ENCODE peak calls at places on chromosomes 4 and X, in four cellular contexts. One of them, this sample, is unnamed.

GRCh38 chr4:151014521-151015457 is at the start of gene LRBA:
- DNase-seq in GM23338: peak
- DNase-seq in SK-N-MC: no peak
- DNase-seq in breast epithelium: peak
- DNase-seq in this sample: no peak

GRCh38 chr4:21848001-21848400 is 100.6 kb downstream of the KCNIP4 start:
- DNase-seq in SK-N-MC: no peak
- DNase-seq in GM23338: no peak
- DNase-seq in breast epithelium: no peak
- DNase-seq in this sample: no peak

GRCh38 chr4:80184791-80185756 is 12.2 kb upstream of the PRDM8 start:
- DNase-seq in breast epithelium: no peak
- DNase-seq in GM23338: peak
- DNase-seq in SK-N-MC: no peak
- DNase-seq in this sample: peak

GRCh38 chr4:19575959-19576358 is 675.7 kb upstream of the SLIT2 start:
- DNase-seq in SK-N-MC: no peak
- DNase-seq in GM23338: no peak
- DNase-seq in breast epithelium: no peak
- DNase-seq in this sample: no peak

GRCh38 chrX:17397074-17397473 is 22.1 kb downstream of the NHS start:
- DNase-seq in GM23338: peak
- DNase-seq in SK-N-MC: no peak
- DNase-seq in breast epithelium: no peak
- DNase-seq in this sample: no peak

GRCh38 chr4:183838987-183839712 is 66.0 kb upstream of the STOX2 start:
- DNase-seq in breast epithelium: no peak
- DNase-seq in SK-N-MC: no peak
- DNase-seq in GM23338: peak
- DNase-seq in this sample: no peak

GRCh38 chrX:37817579-37817978 is 29.8 kb downstream of the DYNLT3 start:
- DNase-seq in SK-N-MC: no peak
- DNase-seq in GM23338: no peak
- DNase-seq in breast epithelium: no peak
- DNase-seq in this sample: no peak

GRCh38 chr4:79964715-79965345 is 108.2 kb downstream of the ANTXR2 start:
- DNase-seq in SK-N-MC: no peak
- DNase-seq in breast epithelium: no peak
- DNase-seq in GM23338: peak
- DNase-seq in this sample: no peak

GRCh38 chr4:99447079-99447478 is 11.9 kb upstream of the ADH7 start:
- DNase-seq in SK-N-MC: no peak
- DNase-seq in GM23338: peak
- DNase-seq in breast epithelium: no peak
- DNase-seq in this sample: no peak

GRCh38 chrX:49958727-49959126 is 36.3 kb downstream of the CLCN5 start:
- DNase-seq in breast epithelium: no peak
- DNase-seq in SK-N-MC: no peak
- DNase-seq in GM23338: no peak
- DNase-seq in this sample: no peak

GRCh38 chrX:48597353-48598264 is at the start of gene WDR13:
- DNase-seq in SK-N-MC: peak
- DNase-seq in GM23338: peak
- DNase-seq in breast epithelium: peak
- DNase-seq in this sample: peak
- TF ChIP-seq POLR2AphosphoS5 in SK-N-MC: peak
- TF ChIP-seq POLR2AphosphoS5 in GM23338: peak
- TF ChIP-seq POLR2AphosphoS5 in breast epithelium: peak
- TF ChIP-seq POLR2AphosphoS5 in this sample: peak

GRCh38 chr4:113957961-113958360 is 21.5 kb downstream of the ARSJ start:
- DNase-seq in SK-N-MC: peak
- DNase-seq in GM23338: peak
- DNase-seq in breast epithelium: no peak
- DNase-seq in this sample: no peak
- TF ChIP-seq POLR2AphosphoS5 in SK-N-MC: no peak
- TF ChIP-seq POLR2AphosphoS5 in GM23338: no peak
- TF ChIP-seq POLR2AphosphoS5 in breast epithelium: no peak
- TF ChIP-seq POLR2AphosphoS5 in this sample: no peak

GRCh38 chr4:87560802-87561201 is 31.6 kb upstream of the SPARCL1 start:
- DNase-seq in breast epithelium: no peak
- DNase-seq in GM23338: no peak
- DNase-seq in SK-N-MC: no peak
- DNase-seq in this sample: no peak
- TF ChIP-seq POLR2AphosphoS5 in breast epithelium: no peak
- TF ChIP-seq POLR2AphosphoS5 in GM23338: no peak
- TF ChIP-seq POLR2AphosphoS5 in SK-N-MC: no peak
- TF ChIP-seq POLR2AphosphoS5 in this sample: no peak

GRCh38 chrX:107676559-107677378 is 48.5 kb downstream of the PRPS1 start:
- DNase-seq in SK-N-MC: no peak
- DNase-seq in breast epithelium: peak
- DNase-seq in GM23338: no peak
- DNase-seq in this sample: peak

GRCh38 chrX:107677501-107677901 is 49.2 kb downstream of the PRPS1 start:
- DNase-seq in SK-N-MC: no peak
- DNase-seq in breast epithelium: peak
- DNase-seq in GM23338: peak
- DNase-seq in this sample: no peak

GRCh38 chrX:107677909-107678308 is 49.6 kb downstream of the PRPS1 start:
- DNase-seq in breast epithelium: no peak
- DNase-seq in SK-N-MC: no peak
- DNase-seq in GM23338: no peak
- DNase-seq in this sample: no peak

GRCh38 chrX:107675823-107676555 is 47.7 kb downstream of the PRPS1 start:
- DNase-seq in GM23338: no peak
- DNase-seq in breast epithelium: no peak
- DNase-seq in SK-N-MC: no peak
- DNase-seq in this sample: no peak

DNA sequence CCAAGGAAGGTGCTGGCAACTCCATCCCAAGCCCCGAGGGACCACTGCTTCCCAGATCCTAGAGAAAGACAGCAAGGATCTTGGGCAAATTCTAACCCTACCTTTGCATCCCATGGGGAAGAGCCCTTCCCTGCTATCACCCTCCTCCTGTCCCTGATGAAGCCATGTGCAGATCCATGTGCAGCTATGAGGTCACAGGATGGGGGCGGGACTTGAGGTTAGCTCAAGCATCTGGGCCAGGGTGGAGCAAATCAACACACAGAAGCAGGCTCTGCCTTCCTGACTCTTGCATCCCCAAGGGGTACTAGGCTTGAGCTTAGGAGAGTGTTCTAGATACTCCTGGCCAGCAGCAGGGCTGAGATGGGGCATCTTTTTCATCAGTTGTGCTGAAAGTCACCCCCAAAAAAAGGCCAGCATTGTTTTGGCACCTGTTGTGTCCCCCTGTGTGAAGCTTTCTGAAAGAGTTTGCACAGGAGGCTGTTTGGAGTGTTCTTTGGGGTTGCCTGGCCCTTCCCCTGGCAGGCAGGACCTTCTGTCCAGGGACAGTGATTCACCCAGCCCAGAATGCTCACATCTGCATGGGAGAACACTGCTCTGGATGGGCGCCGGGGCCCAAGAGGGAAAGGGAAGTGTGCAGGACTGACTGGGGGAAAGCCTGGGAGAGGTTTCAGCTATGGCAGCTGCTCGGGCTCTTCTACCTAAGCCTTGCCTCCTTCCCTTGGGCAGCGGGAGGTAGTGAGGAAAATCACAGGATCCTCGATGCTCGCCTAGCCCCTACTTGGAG is 50.8 kb downstream of the PRPS1 start:
- DNase-seq in breast epithelium: peak
- DNase-seq in GM23338: no peak
- DNase-seq in SK-N-MC: no peak
- DNase-seq in this sample: no peak
- TF ChIP-seq POLR2AphosphoS5 in breast epithelium: peak
- TF ChIP-seq POLR2AphosphoS5 in GM23338: no peak
- TF ChIP-seq POLR2AphosphoS5 in SK-N-MC: no peak
- TF ChIP-seq POLR2AphosphoS5 in this sample: peak

DNA sequence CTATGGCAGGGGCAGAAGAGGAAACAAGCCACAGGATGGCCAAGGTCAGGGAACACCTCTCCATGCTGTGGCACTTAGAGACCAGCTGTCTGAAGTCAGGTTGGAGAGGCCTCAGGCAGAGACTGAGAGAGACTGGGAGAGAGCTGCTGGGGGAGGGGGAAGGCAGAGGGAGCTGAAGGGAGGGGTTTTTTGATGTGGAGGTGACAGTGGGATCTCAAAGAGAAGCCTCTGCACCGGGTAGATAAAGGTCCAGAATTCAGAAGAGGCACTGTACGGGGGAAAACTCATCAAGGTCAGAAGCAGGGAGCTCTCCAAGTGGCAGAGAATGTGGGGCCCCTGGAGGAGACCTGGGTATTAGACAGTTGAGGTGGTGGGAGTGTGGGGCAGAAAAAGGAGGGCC is 41.6 kb upstream of the HMGB3 start:
- DNase-seq in GM23338: no peak
- DNase-seq in SK-N-MC: no peak
- DNase-seq in breast epithelium: no peak
- DNase-seq in this sample: no peak
- TF ChIP-seq POLR2AphosphoS5 in GM23338: no peak
- TF ChIP-seq POLR2AphosphoS5 in SK-N-MC: no peak
- TF ChIP-seq POLR2AphosphoS5 in breast epithelium: no peak
- TF ChIP-seq POLR2AphosphoS5 in this sample: no peak

DNA sequence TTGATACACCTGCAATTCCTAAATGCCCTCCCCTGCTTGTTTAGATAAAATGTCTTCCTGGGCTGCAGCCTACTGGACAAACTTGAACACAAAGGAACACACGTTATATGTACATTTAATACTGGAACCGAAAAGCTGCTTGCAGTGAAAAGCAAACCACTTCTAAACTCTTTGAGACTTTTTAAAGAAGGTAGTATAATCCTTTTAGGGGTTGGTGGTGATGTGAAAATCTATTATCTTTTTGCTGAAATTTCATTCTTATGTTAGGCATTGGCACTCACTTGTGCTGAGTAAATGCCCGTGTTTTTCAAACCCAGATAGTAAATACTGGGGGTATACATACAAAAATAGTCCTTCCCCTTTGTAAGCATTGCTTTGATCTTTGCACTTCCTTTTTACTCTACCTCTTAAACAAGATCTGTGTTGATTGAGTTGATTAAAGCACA is 2.2 kb downstream of the NFKB1 start:
- DNase-seq in breast epithelium: no peak
- DNase-seq in GM23338: no peak
- DNase-seq in SK-N-MC: no peak
- DNase-seq in this sample: no peak
- TF ChIP-seq POLR2AphosphoS5 in breast epithelium: no peak
- TF ChIP-seq POLR2AphosphoS5 in GM23338: no peak
- TF ChIP-seq POLR2AphosphoS5 in SK-N-MC: no peak
- TF ChIP-seq POLR2AphosphoS5 in this sample: no peak

DNA sequence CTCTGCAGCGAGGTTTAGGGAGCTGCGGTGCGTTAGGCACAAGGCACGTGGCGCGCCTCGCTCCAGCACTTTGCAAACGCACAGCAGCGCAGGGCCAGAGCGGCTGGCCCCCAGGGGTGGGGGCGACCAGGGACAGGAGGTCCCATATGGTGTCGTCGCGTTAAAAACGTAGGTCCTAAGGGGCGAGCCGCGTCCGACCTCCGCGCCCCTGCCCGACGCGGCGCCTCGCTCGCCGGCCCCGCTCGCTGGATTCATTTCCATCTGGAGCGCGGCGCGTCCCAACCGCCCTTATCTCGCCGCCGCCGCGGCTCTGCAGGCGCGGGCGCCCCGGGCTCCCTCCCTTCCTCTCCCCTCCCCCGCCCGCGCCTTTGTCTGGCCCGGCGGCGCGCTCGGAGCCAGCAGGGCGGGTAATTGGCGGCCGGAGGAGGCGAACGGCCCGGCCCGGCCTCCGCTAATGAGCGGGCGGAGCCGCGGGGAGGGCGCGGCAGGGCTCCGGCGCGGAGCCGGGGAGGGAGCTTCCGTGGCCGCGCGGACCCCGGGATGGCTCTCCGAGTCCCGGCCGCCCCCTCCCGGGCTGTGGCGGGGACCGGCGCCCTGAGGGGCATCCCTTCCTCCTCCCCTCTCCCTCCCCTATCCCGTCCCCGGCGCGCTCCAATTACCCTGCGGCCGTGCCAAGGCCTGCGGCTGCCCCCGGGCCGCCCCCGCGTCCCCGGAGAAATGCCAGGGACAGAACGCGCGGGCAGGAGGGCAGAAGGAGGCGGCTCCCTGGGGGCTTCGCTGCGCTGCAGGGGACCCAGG is 409.0 kb downstream of the BCOR start:
- DNase-seq in breast epithelium: no peak
- DNase-seq in GM23338: peak
- DNase-seq in SK-N-MC: no peak
- DNase-seq in this sample: peak
- TF ChIP-seq POLR2AphosphoS5 in breast epithelium: no peak
- TF ChIP-seq POLR2AphosphoS5 in GM23338: no peak
- TF ChIP-seq POLR2AphosphoS5 in SK-N-MC: no peak
- TF ChIP-seq POLR2AphosphoS5 in this sample: peak

GRCh38 chr4:41039312-41039711 is 175.0 kb downstream of the APBB2 start:
- DNase-seq in GM23338: no peak
- DNase-seq in SK-N-MC: no peak
- DNase-seq in breast epithelium: no peak
- DNase-seq in this sample: no peak
- TF ChIP-seq POLR2AphosphoS5 in GM23338: no peak
- TF ChIP-seq POLR2AphosphoS5 in SK-N-MC: no peak
- TF ChIP-seq POLR2AphosphoS5 in breast epithelium: no peak
- TF ChIP-seq POLR2AphosphoS5 in this sample: no peak

DNA sequence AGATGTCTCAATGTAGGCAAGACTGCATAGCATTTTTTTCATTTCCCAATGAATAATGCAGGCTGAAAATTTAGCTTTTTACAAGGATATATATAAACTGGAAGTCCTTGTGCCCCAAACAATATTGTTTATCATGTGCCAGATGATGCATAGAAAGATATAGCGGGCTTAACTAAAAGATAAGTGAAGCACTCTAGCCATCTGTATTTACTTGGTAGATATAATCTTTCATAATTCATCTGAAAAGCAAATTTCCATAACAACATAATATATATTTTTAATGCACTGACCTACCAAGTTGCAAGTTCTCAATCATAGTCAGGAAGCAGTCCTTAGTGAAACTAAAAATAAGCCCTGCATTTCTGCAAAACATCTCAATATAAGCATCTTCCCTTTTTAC is 653.3 kb downstream of the NLGN4X start:
- DNase-seq in GM23338: no peak
- DNase-seq in SK-N-MC: no peak
- DNase-seq in breast epithelium: no peak
- DNase-seq in this sample: no peak
- TF ChIP-seq POLR2AphosphoS5 in GM23338: no peak
- TF ChIP-seq POLR2AphosphoS5 in SK-N-MC: no peak
- TF ChIP-seq POLR2AphosphoS5 in breast epithelium: no peak
- TF ChIP-seq POLR2AphosphoS5 in this sample: no peak

GRCh38 chrX:47129157-47129878 is 15.2 kb downstream of the NDUFB11 start:
- DNase-seq in breast epithelium: peak
- DNase-seq in SK-N-MC: peak
- DNase-seq in GM23338: peak
- DNase-seq in this sample: peak
- TF ChIP-seq POLR2AphosphoS5 in breast epithelium: peak
- TF ChIP-seq POLR2AphosphoS5 in SK-N-MC: no peak
- TF ChIP-seq POLR2AphosphoS5 in GM23338: no peak
- TF ChIP-seq POLR2AphosphoS5 in this sample: peak

This sample was measured in upper lobe of left lung.